ENCODE peak calls at places on chromosomes 3 and 15, in ten cellular contexts. One of them, this sample, is unnamed.

GRCh38 chr3:159775372-159775961 is 213.2 kb upstream of the IL12A start:
- DNase-seq in ovary: no peak
- DNase-seq in AG10803: peak
- DNase-seq in coronary artery: no peak
- DNase-seq in IMR-90: peak
- DNase-seq in fibroblast of pulmonary artery: peak
- DNase-seq in adrenal gland: peak
- DNase-seq in psoas muscle: no peak
- DNase-seq in A549: no peak
- DNase-seq in body of pancreas: no peak
- DNase-seq in this sample: no peak

GRCh38 chr3:121274411-121274810 is 271.4 kb downstream of the POLQ start:
- DNase-seq in AG10803: no peak
- DNase-seq in adrenal gland: no peak
- DNase-seq in body of pancreas: no peak
- DNase-seq in psoas muscle: no peak
- DNase-seq in A549: no peak
- DNase-seq in coronary artery: no peak
- DNase-seq in IMR-90: no peak
- DNase-seq in ovary: no peak
- DNase-seq in fibroblast of pulmonary artery: no peak
- DNase-seq in this sample: no peak

GRCh38 chr3:89578253-89578529 is 470.8 kb downstream of the EPHA3 start:
- DNase-seq in ovary: no peak
- DNase-seq in fibroblast of pulmonary artery: no peak
- DNase-seq in coronary artery: no peak
- DNase-seq in body of pancreas: no peak
- DNase-seq in adrenal gland: no peak
- DNase-seq in IMR-90: no peak
- DNase-seq in A549: no peak
- DNase-seq in psoas muscle: no peak
- DNase-seq in AG10803: no peak
- DNase-seq in this sample: no peak

GRCh38 chr3:2819571-2819970 is 290.6 kb downstream of the IL5RA start:
- DNase-seq in psoas muscle: no peak
- DNase-seq in adrenal gland: no peak
- DNase-seq in fibroblast of pulmonary artery: no peak
- DNase-seq in IMR-90: no peak
- DNase-seq in body of pancreas: no peak
- DNase-seq in A549: no peak
- DNase-seq in coronary artery: no peak
- DNase-seq in AG10803: no peak
- DNase-seq in ovary: no peak
- DNase-seq in this sample: no peak

GRCh38 chr15:52735231-52736089 is 54.7 kb downstream of the ONECUT1 start:
- DNase-seq in AG10803: peak
- DNase-seq in psoas muscle: no peak
- DNase-seq in ovary: peak
- DNase-seq in A549: peak
- DNase-seq in IMR-90: peak
- DNase-seq in coronary artery: no peak
- DNase-seq in adrenal gland: peak
- DNase-seq in fibroblast of pulmonary artery: peak
- DNase-seq in body of pancreas: peak
- DNase-seq in this sample: peak

GRCh38 chr15:36896949-36897348 is 203.4 kb downstream of the MEIS2 start:
- DNase-seq in adrenal gland: no peak
- DNase-seq in A549: no peak
- DNase-seq in fibroblast of pulmonary artery: no peak
- DNase-seq in ovary: no peak
- DNase-seq in coronary artery: no peak
- DNase-seq in IMR-90: no peak
- DNase-seq in psoas muscle: no peak
- DNase-seq in body of pancreas: no peak
- DNase-seq in AG10803: no peak
- DNase-seq in this sample: no peak

GRCh38 chr3:188649521-188649920 is 495.6 kb downstream of the LPP start:
- DNase-seq in body of pancreas: no peak
- DNase-seq in adrenal gland: no peak
- DNase-seq in ovary: no peak
- DNase-seq in psoas muscle: no peak
- DNase-seq in IMR-90: peak
- DNase-seq in AG10803: peak
- DNase-seq in coronary artery: no peak
- DNase-seq in A549: no peak
- DNase-seq in fibroblast of pulmonary artery: peak
- DNase-seq in this sample: no peak

GRCh38 chr15:39613271-39613670 is 32.4 kb downstream of the THBS1 start:
- DNase-seq in psoas muscle: no peak
- DNase-seq in adrenal gland: no peak
- DNase-seq in fibroblast of pulmonary artery: no peak
- DNase-seq in body of pancreas: no peak
- DNase-seq in IMR-90: peak
- DNase-seq in coronary artery: no peak
- DNase-seq in ovary: no peak
- DNase-seq in AG10803: no peak
- DNase-seq in A549: no peak
- DNase-seq in this sample: no peak

GRCh38 chr15:45993508-45993907 is 358.7 kb downstream of the SQOR start:
- DNase-seq in adrenal gland: no peak
- DNase-seq in IMR-90: no peak
- DNase-seq in A549: no peak
- DNase-seq in psoas muscle: no peak
- DNase-seq in body of pancreas: no peak
- DNase-seq in coronary artery: no peak
- DNase-seq in ovary: no peak
- DNase-seq in fibroblast of pulmonary artery: no peak
- DNase-seq in AG10803: no peak
- DNase-seq in this sample: no peak

DNA sequence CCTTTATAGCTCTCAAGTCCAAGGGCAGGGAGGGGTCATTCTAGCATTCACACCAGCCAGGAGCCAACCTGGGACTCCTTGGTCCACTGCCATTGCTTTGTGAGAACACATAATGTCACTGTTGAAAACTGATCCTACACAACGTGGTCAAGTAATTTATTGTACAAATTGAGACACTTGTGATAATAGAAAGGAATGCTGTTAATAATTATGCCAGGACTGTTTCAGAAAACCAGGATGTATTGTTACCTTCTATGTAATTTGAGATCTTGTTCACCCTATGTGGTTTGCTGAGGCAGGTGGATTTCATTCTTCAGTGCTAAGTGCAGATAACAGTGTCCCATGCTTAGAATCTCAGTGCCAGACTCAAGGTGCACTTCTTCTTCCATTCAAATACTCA is 33.3 kb downstream of the TMCO5A start:
- DNase-seq in IMR-90: no peak
- DNase-seq in adrenal gland: no peak
- DNase-seq in coronary artery: no peak
- DNase-seq in fibroblast of pulmonary artery: no peak
- DNase-seq in ovary: no peak
- DNase-seq in body of pancreas: no peak
- DNase-seq in A549: no peak
- DNase-seq in psoas muscle: no peak
- DNase-seq in AG10803: no peak
- DNase-seq in this sample: no peak
- TF ChIP-seq CTCF in IMR-90: no peak
- TF ChIP-seq CTCF in adrenal gland: no peak
- TF ChIP-seq CTCF in coronary artery: no peak
- TF ChIP-seq CTCF in fibroblast of pulmonary artery: no peak
- TF ChIP-seq CTCF in ovary: no peak
- TF ChIP-seq CTCF in body of pancreas: no peak
- TF ChIP-seq CTCF in A549: no peak
- TF ChIP-seq CTCF in psoas muscle: no peak
- TF ChIP-seq CTCF in AG10803: no peak
- TF ChIP-seq CTCF in this sample: no peak

GRCh38 chr15:97995881-97996603 is 35.5 kb downstream of the ARRDC4 start:
- DNase-seq in adrenal gland: peak
- DNase-seq in ovary: no peak
- DNase-seq in psoas muscle: no peak
- DNase-seq in AG10803: peak
- DNase-seq in body of pancreas: peak
- DNase-seq in coronary artery: no peak
- DNase-seq in IMR-90: no peak
- DNase-seq in fibroblast of pulmonary artery: no peak
- DNase-seq in A549: no peak
- DNase-seq in this sample: peak
- TF ChIP-seq CTCF in adrenal gland: peak
- TF ChIP-seq CTCF in ovary: no peak
- TF ChIP-seq CTCF in psoas muscle: peak
- TF ChIP-seq CTCF in AG10803: peak
- TF ChIP-seq CTCF in body of pancreas: peak
- TF ChIP-seq CTCF in coronary artery: no peak
- TF ChIP-seq CTCF in IMR-90: no peak
- TF ChIP-seq CTCF in fibroblast of pulmonary artery: no peak
- TF ChIP-seq CTCF in A549: no peak
- TF ChIP-seq CTCF in this sample: no peak

DNA sequence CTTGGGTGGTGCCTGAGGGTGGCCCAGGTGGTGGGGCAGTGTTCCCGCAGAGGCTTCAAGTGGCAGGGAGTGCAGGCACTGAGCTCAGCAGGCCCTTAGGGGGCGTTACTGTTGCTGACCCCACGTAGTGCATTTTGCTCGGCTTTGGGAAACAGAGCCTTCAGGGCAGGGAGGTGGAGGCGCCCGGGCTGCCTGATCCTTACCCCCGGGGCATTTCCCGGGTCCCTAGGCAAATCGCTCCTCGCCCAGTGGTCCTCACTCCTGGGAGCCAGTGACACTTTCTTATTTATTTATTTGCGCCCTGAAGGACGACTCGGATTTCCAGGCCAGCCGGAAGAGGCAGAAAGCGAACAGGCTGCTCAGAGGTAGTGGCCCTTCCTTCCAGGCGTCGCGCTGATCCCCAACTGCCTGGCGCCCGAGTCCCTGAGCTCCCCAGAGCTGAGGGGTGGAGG is 10.1 kb upstream of the FOXB1 start:
- DNase-seq in coronary artery: no peak
- DNase-seq in body of pancreas: no peak
- DNase-seq in AG10803: no peak
- DNase-seq in IMR-90: no peak
- DNase-seq in A549: no peak
- DNase-seq in fibroblast of pulmonary artery: no peak
- DNase-seq in psoas muscle: no peak
- DNase-seq in ovary: no peak
- DNase-seq in adrenal gland: no peak
- DNase-seq in this sample: no peak
- TF ChIP-seq CTCF in coronary artery: no peak
- TF ChIP-seq CTCF in body of pancreas: no peak
- TF ChIP-seq CTCF in AG10803: no peak
- TF ChIP-seq CTCF in IMR-90: no peak
- TF ChIP-seq CTCF in A549: no peak
- TF ChIP-seq CTCF in fibroblast of pulmonary artery: no peak
- TF ChIP-seq CTCF in psoas muscle: no peak
- TF ChIP-seq CTCF in ovary: no peak
- TF ChIP-seq CTCF in adrenal gland: no peak
- TF ChIP-seq CTCF in this sample: no peak

GRCh38 chr15:50138391-50138790 is 19.4 kb upstream of the ATP8B4 start:
- DNase-seq in A549: no peak
- DNase-seq in psoas muscle: no peak
- DNase-seq in IMR-90: peak
- DNase-seq in coronary artery: no peak
- DNase-seq in ovary: no peak
- DNase-seq in body of pancreas: no peak
- DNase-seq in AG10803: peak
- DNase-seq in fibroblast of pulmonary artery: no peak
- DNase-seq in adrenal gland: no peak
- DNase-seq in this sample: no peak
- TF ChIP-seq CTCF in A549: peak
- TF ChIP-seq CTCF in psoas muscle: no peak
- TF ChIP-seq CTCF in IMR-90: peak
- TF ChIP-seq CTCF in coronary artery: no peak
- TF ChIP-seq CTCF in ovary: no peak
- TF ChIP-seq CTCF in body of pancreas: no peak
- TF ChIP-seq CTCF in AG10803: peak
- TF ChIP-seq CTCF in fibroblast of pulmonary artery: peak
- TF ChIP-seq CTCF in adrenal gland: no peak
- TF ChIP-seq CTCF in this sample: peak

DNA sequence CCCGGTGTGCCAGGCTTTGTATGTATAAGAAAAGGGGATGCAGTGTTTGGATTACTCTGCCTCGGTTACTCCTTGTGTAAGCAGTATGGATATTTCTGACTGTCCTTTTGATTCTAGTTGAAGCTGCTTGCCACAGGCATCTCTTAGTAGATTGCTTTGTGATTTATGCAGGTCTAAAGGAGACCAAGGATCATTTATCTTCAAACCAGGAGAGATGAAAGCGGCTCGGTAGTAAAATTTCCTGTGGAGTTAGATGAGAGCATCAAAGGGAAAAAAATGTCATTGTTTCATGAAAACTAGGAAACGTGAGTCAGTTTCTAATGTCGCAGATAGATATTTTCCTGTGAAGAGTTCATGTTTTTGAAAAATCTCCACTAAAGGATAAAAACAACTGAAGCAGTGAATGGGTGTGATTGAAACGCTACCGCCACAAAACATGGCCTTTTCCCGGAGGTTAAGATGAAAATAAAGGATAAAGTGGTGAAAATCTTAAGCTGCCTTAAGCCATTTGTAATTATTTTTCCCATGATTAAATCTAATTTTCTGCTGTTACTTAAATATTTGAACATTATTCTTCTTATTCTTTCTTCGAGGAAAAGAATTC is 254.1 kb upstream of the TBL1XR1 start:
- DNase-seq in AG10803: no peak
- DNase-seq in ovary: no peak
- DNase-seq in adrenal gland: no peak
- DNase-seq in IMR-90: no peak
- DNase-seq in psoas muscle: no peak
- DNase-seq in fibroblast of pulmonary artery: peak
- DNase-seq in coronary artery: no peak
- DNase-seq in A549: no peak
- DNase-seq in body of pancreas: no peak
- DNase-seq in this sample: no peak
- TF ChIP-seq CTCF in AG10803: no peak
- TF ChIP-seq CTCF in ovary: no peak
- TF ChIP-seq CTCF in adrenal gland: no peak
- TF ChIP-seq CTCF in IMR-90: no peak
- TF ChIP-seq CTCF in psoas muscle: no peak
- TF ChIP-seq CTCF in fibroblast of pulmonary artery: no peak
- TF ChIP-seq CTCF in coronary artery: no peak
- TF ChIP-seq CTCF in A549: no peak
- TF ChIP-seq CTCF in body of pancreas: no peak
- TF ChIP-seq CTCF in this sample: no peak